ENCODE peak calls at places on chromosomes 13 and 19, in six cellular contexts. M, N, X, R, K and H are unnamed samples.

GRCh38 chr13:110113284-110113764 is 193.6 kb downstream of the COL4A1 start:
- DNase-seq in M (no peak), R (no peak), K (no peak), X (no peak), N (no peak), H (no peak)

GRCh38 chr19:58021541-58022282 is 12.1 kb upstream of the ZSCAN1 start:
- DNase-seq in X (peak; percentile 81), N (peak; percentile 37), R (no peak), M (peak; percentile 64), K (peak; percentile 75), H (peak; percentile 15)

GRCh38 chr13:41565221-41565620 is 107.9 kb downstream of the RGCC start:
- DNase-seq in N (no peak), X (no peak), R (no peak), M (no peak), K (no peak), H (no peak)

GRCh38 chr13:50494110-50494509 is 349.4 kb downstream of the DLEU7 start:
- DNase-seq in N (no peak), K (no peak), X (no peak), M (no peak), R (no peak), H (no peak)

GRCh38 chr13:31485183-31485582 is 254.1 kb upstream of the RXFP2 start:
- DNase-seq in R (no peak), M (no peak), K (no peak), X (no peak), N (no peak), H (no peak)

GRCh38 chr19:51501594-51502263 is at the start of gene SIGLEC12:
- DNase-seq in R (peak; percentile 43), N (no peak), X (peak; percentile 17), K (peak; percentile 67), M (peak; percentile 24), H (no peak)

GRCh38 chr13:110266983-110267382 is 40.0 kb downstream of the COL4A1 start:
- DNase-seq in N (no peak), M (no peak), X (no peak), K (peak; percentile 60), R (no peak), H (no peak)

GRCh38 chr13:31053098-31053497 is 108.6 kb downstream of the HSPH1 start:
- DNase-seq in N (no peak), K (peak; percentile 45), M (no peak), R (peak; percentile 31), X (peak; percentile 21), H (no peak)

DNA sequence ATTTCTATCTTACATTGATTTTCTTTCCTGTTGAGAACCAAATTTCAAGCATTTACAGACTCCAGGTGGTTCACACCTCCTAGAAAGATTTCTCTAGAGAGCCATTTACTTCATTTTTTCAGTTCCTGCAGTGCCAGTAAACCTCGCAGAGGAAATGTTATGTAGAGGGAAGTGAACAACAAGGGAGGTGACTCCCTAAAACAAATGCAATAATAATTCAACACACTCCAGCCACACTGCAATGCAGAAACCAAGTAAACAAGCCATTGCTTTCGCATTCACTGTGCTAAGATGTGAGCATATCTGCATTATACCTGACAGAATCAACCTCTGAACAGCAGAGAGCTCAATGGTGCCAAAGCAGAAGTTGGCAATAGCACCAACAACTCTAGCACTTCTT is 215.1 kb downstream of the RBM26 start:
- DNase-seq in R (no peak), X (no peak), K (no peak), M (no peak), N (no peak), H (no peak)
- H3K4me1 ChIP-seq in R (no peaks in the 10 kb centered on the region), X (no peaks in the 10 kb centered on the region), K (no peaks in the 10 kb centered on the region), M (no peaks in the 10 kb centered on the region), N (no peaks in the 10 kb centered on the region), H (no peaks in the 10 kb centered on the region)

DNA sequence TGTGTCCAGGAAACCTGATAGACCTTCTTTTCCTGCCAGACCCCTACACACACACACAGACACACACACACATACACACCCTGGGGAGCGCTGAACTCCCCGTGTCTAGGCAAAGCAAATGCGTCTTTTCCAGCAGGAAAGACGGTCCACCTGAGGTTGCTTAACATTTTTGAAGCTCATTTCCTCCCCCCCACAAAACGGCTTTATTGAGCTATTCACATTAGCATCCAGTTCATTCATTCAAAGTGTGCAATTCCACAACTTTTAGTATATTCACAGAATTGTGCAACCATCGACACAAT is 3.4 kb downstream of the GSX1 start:
- DNase-seq in R (no peak), K (no peak), X (no peak), M (no peak), N (no peak), H (no peak)
- H3K27me3 ChIP-seq in R (peaks cover 20% of the 10 kb centered on the region), K (peaks cover 33% of the 10 kb centered on the region), X (peaks cover 100% of the 10 kb centered on the region), M (peaks cover 80% of the 10 kb centered on the region), N (no peaks in the 10 kb centered on the region), H (peaks cover 6% of the 10 kb centered on the region)

DNA sequence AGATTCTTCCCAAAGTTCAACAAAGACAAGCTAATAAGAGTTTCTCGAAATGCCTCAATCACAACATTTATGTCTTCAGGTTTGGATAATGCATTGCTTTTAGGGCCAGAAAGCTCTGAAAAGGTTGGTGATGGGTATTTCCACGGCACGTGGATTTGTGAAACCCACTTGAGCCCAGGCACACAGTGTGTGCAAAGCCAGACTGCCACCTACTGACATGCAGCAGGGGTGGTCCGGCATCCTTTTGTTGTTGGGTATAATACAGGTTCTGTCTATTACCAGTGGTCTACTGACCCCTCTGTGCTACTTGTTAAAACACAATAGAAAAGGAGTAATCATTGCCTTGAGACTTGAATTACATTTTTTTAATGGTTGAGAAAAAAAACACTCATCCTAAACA is 225.6 kb downstream of the RAP2A start:
- DNase-seq in K (no peak), R (no peak), N (no peak), M (no peak), X (peak; percentile 6), H (no peak)
- TF ChIP-seq CTCF in K (no peak), R (no peak), N (no peak), M (no peak), X (peak; percentile 28), H (peak; percentile 56)

DNA sequence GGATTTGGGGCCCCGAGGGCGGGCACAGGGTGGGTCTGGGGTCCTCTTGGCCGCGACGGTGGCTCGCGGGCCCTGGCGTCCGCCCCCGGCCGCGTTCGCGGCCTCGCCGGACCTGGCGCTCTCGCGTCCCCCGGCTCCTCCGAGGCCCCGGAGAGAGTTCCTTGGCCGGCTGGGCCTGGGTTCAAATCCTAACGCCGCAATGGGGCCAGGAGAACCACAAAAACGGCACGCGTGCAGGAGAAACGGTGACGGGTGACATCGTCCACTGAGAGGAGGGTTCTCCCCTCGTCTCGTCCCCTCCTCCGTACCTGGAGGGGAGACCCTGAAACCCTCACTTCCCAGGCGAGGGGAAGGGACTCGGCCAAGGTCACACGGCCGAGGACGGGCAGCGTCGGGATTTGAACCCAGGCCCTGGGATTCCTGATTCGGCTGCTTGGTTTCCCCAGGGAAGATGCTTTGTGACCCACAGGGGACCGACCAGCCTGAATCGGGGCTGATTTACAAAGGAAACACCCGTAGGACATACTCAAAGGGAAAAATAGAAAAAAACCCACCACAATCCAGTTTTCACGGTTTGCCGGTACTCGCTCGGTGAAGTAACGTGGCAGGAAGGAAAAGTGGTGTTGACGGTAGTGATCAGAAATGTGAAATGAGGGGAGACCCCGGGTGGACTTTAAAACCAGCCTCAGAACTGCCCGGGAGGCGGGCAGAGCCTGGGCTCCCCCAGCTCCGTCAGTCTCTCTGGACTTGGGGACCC is 692 bp downstream of the SAFB start:
- DNase-seq in X (peak; percentile 13), R (no peak), M (peak; percentile 31), K (peak; percentile 70), N (no peak), H (no peak)
- H3K4me1 ChIP-seq in X (peaks cover 20% of the 10 kb centered on the region), R (peaks cover 40% of the 10 kb centered on the region), M (peaks cover 9% of the 10 kb centered on the region), K (peaks cover 55% of the 10 kb centered on the region), N (peaks cover 65% of the 10 kb centered on the region), H (peaks cover 7% of the 10 kb centered on the region)